ENCODE peak calls at places on chromosomes 13 and 19, in four cellular contexts. A is A549, Y is neural progenitor cell, H is fibroblast of lung. N is an unnamed sample.

GRCh38 chr19:9791552-9792181 is 23.1 kb upstream of the ZNF846 start:
- DNase-seq in A (peak; percentile 64), Y (peak; percentile 99), H (peak; percentile 96), N (peak; percentile 92)

GRCh38 chr13:85520445-85520844 is 278.8 kb downstream of the SLITRK6 start:
- DNase-seq in A (no peak), Y (no peak), H (peak; percentile 94), N (no peak)

GRCh38 chr19:34588249-34588648 is 88.7 kb downstream of the SCGB2B2 start:
- DNase-seq in A (no peak), Y (no peak), H (no peak), N (no peak)

GRCh38 chr19:6516018-6516658 is 14.0 kb upstream of the TUBB4A start:
- DNase-seq in A (peak; percentile 89), Y (peak; percentile 96), H (peak; percentile 79), N (peak; percentile 96)

GRCh38 chr13:42612021-42612765 is 38.2 kb downstream of the TNFSF11 start:
- DNase-seq in A (no peak), Y (no peak), H (no peak), N (no peak)

GRCh38 chr13:42997381-42997780 is 5.3 kb upstream of the EPSTI1 start:
- DNase-seq in A (no peak), Y (no peak), H (no peak), N (no peak)

GRCh38 chr19:35055715-35056179 is 14.2 kb downstream of the HPN start:
- DNase-seq in A (no peak), Y (peak; percentile 59), H (no peak), N (no peak)

GRCh38 chr13:90302113-90302512 is 1045.4 kb upstream of the MIR17HG start:
- DNase-seq in A (no peak), Y (no peak), H (peak; percentile 73), N (no peak)

GRCh38 chr13:65090191-65090590 is 2139.9 kb downstream of the PCDH9 start:
- DNase-seq in A (no peak), Y (no peak), H (no peak), N (no peak)

GRCh38 chr19:55265173-55265572 is 6.4 kb upstream of the PPP6R1 start:
- DNase-seq in A (no peak), Y (no peak), H (no peak), N (no peak)

GRCh38 chr13:111629016-111629415 is 308.6 kb downstream of the TEX29 start:
- DNase-seq in A (no peak), Y (no peak), H (no peak), N (peak; percentile 41)

GRCh38 chr13:80556291-80556690 is 215.4 kb upstream of the SPRY2 start:
- DNase-seq in A (no peak), Y (no peak), H (peak; percentile 84), N (no peak)

GRCh38 chr19:33438016-33438671 is 64.6 kb downstream of the CEBPG start:
- DNase-seq in A (peak; percentile 48), Y (no peak), H (no peak), N (no peak)

GRCh38 chr13:100958859-100959258 is 284.3 kb upstream of the TMTC4 start:
- DNase-seq in A (no peak), Y (no peak), H (no peak), N (no peak)

GRCh38 chr13:20672772-20673171 is 30.7 kb upstream of the IL17D start:
- DNase-seq in A (no peak), Y (no peak), H (peak; percentile 20), N (no peak)

GRCh38 chr19:50716178-50717025 is 3.2 kb downstream of the SHANK1 start:
- DNase-seq in A (no peak), Y (no peak), H (no peak), N (no peak)

GRCh38 chr19:35013820-35014754 is 14.0 kb downstream of the GRAMD1A start:
- DNase-seq in A (no peak), Y (no peak), H (no peak), N (peak; percentile 36)

GRCh38 chr13:101945435-101945834 is 456.4 kb downstream of the FGF14 start:
- DNase-seq in A (no peak), Y (peak; percentile 29), H (no peak), N (no peak)

GRCh38 chr13:59024434-59024833 is 1139.3 kb downstream of the DIAPH3 start:
- DNase-seq in A (no peak), Y (no peak), H (no peak), N (no peak)

GRCh38 chr19:48255376-48256303 is at the start of gene CARD8:
- DNase-seq in A (peak; percentile 88), Y (peak; percentile 82), H (peak; percentile 93), N (peak; percentile 93)

GRCh38 chr19:18419699-18420460 is 682 bp downstream of the SSBP4 start:
- DNase-seq in A (no peak), Y (peak; percentile 62), H (no peak), N (no peak)

GRCh38 chr19:28596561-28597071 is 616.3 kb downstream of the UQCRFS1 start:
- DNase-seq in A (no peak), Y (no peak), H (no peak), N (no peak)

GRCh38 chr13:66301482-66301881 is 928.7 kb downstream of the PCDH9 start:
- DNase-seq in A (no peak), Y (no peak), H (no peak), N (no peak)

GRCh38 chr13:84137292-84137691 is 255.0 kb upstream of the SLITRK1 start:
- DNase-seq in A (no peak), Y (no peak), H (no peak), N (no peak)

GRCh38 chr13:25764378-25764777 is 287.4 kb downstream of the SHISA2 start:
- DNase-seq in A (no peak), Y (no peak), H (no peak), N (no peak)

GRCh38 chr13:43686557-43686956 is 100.2 kb downstream of the ENOX1 start:
- DNase-seq in A (peak; percentile 5), Y (no peak), H (peak; percentile 88), N (peak; percentile 69)

GRCh38 chr19:55698256-55698655 is 23.2 kb downstream of the EPN1 start:
- DNase-seq in A (no peak), Y (no peak), H (no peak), N (no peak)

GRCh38 chr13:30871713-30872029 is 34.4 kb upstream of the MEDAG start:
- DNase-seq in A (no peak), Y (no peak), H (peak; percentile 41), N (no peak)

GRCh38 chr13:91406619-91407018 is 8.2 kb downstream of the GPC5 start:
- DNase-seq in A (peak; percentile 2), Y (peak; percentile 83), H (peak; percentile 39), N (peak; percentile 7)

DNA sequence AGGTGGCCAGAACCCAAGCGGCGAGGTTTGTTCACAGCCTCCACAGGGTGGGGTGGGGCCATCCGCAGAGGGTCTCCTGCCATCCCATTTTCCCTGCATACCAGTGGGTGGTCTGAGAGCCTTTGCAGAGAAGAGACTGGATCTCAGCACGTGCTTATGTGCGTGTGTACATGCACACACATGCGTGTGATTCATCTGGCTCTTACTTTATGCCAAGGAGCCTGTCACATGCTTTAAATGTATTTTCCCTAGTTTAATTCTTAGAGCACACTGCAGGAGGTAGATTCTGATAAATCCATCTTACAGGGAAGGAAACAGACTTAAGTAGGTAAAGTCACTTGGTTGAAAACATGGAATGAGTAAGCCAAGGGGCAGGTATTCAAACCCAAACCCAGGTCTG is 47.1 kb downstream of the CAPN12 start:
- DNase-seq in A (no peak), Y (no peak), H (no peak), N (no peak)
- H3K4me1 ChIP-seq in A (peaks cover 98% of the 10 kb centered on the region), Y (peaks cover 37% of the 10 kb centered on the region), H (peaks cover 34% of the 10 kb centered on the region), N (peaks cover 28% of the 10 kb centered on the region)

GRCh38 chr13:27919934-27920676 is at the start of gene PDX1:
- DNase-seq in A (peak; percentile 71), Y (peak; percentile 82), H (no peak), N (no peak)

GRCh38 chr13:27922974-27923612 is 3.3 kb downstream of the PDX1 start:
- DNase-seq in A (no peak), Y (no peak), H (no peak), N (no peak)

GRCh38 chr13:27920677-27921420 is 1.0 kb downstream of the PDX1 start:
- DNase-seq in A (peak; percentile 11), Y (peak; percentile 60), H (peak; percentile 18), N (no peak)

GRCh38 chr13:27921961-27922910 is 2.4 kb downstream of the PDX1 start:
- DNase-seq in A (no peak), Y (peak; percentile 34), H (no peak), N (no peak)

DNA sequence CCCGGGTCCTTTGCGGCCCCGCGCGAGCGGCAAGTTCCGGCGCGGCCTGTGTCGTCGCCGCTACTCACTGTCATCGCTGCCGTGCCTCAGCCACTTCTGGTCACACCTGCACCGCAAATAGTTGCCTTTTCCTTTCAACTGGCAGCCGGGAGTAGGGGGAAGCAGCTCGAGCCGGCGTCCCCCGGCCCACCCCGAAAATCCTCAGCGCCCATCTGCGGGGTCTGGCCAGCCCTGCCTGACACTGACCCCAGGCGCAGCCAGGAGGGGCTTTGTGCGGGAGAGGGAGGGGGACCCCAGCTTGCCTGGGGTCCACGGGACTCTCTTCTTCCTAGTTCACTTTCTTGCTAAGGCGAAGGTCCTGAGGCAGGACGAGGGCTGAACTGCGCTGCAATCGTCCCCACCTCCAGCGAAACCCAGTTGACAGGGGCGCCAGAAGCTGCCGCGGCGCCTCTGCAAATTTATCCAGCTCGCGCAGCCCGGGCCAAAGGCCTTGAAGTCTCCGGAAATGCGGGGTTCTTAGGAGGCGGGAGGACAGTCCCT is 1.7 kb downstream of the PDX1 start:
- DNase-seq in A (no peak), Y (peak; percentile 43), H (no peak), N (no peak)
- H3K4me3 ChIP-seq in A (no peak overlapping the region), Y (peak overlapping the region; percentile 20), H (no peak overlapping the region), N (peak overlapping the region; percentile 16)

GRCh38 chr19:15836345-15836594 is 20.8 kb upstream of the OR10H1 start:
- DNase-seq in A (no peak), Y (no peak), H (peak; percentile 10), N (no peak)
- H3K4me1 ChIP-seq in A (peaks cover 2% of the 10 kb centered on the region), Y (no peaks in the 10 kb centered on the region), H (no peaks in the 10 kb centered on the region), N (peaks cover 6% of the 10 kb centered on the region)

GRCh38 chr19:2423913-2424685 is 3.3 kb downstream of the TIMM13 start:
- DNase-seq in A (no peak), Y (no peak), H (no peak), N (no peak)

GRCh38 chr19:2426661-2427322 is 594 bp downstream of the TIMM13 start:
- DNase-seq in A (peak; percentile 39), Y (peak; percentile 79), H (peak; percentile 39), N (no peak)

GRCh38 chr19:2422951-2423880 is 4.2 kb downstream of the TIMM13 start:
- DNase-seq in A (no peak), Y (no peak), H (peak; percentile 30), N (no peak)

GRCh38 chr19:2425622-2426581 is 1.5 kb downstream of the TIMM13 start:
- DNase-seq in A (no peak), Y (no peak), H (no peak), N (no peak)

DNA sequence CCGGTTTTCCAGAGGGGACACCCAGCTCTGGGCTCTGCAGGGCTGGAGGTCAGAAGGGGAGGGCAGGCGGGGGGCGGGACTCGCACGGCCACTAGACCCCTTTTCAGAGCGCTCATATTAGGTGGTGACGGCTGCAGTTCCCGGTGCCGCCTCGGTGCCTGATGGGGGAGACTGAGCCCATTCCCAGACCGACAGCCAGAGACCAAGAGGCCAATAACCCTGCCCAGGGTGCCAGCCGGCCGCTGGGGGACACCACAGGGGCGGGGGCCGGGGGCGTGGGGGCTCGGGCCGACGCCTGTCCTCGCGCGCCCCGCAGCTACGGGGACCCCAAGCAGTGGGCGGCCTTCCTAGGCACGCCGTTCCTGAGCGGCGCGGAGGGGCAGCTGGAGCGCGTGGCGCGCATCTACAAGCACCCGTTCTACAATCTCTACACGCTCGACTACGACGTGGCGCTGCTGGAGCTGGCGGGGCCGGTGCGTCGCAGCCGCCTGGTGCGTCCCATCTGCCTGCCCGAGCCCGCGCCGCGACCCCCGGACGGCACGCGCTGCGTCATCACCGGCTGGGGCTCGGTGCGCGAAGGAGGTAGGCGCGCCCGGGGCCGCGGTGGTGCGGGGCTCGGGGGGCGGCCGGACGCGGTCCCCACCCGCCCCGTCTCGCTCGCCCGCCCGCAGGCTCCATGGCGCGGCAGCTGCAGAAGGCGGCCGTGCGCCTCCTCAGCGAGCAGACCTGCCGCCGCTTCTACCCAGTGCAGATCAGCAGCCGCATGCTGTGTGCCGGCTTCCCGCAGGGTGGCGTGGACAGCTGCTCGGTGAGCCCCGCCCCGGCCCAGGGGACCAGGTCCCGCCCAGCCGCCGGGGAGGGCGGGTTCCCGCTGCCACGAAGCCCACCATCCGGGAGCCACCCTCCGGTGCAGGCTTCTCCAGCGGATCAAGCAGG is 2.4 kb downstream of the TIMM13 start:
- DNase-seq in A (no peak), Y (peak; percentile 85), H (peak; percentile 69), N (no peak)
- H3K4me3 ChIP-seq in A (no peak overlapping the region), Y (peak overlapping the region; percentile 52), H (peak overlapping the region; percentile 97), N (no peak overlapping the region)